ENCODE peak calls at places on chromosomes 7 and 10, in eight cellular contexts. One of them, this sample, is unnamed.

GRCh38 chr7:100802951-100803350 is 24.4 kb downstream of the EPHB4 start:
- DNase-seq in ovary: peak; percentile 50
- DNase-seq in type B pancreatic cell: no peak
- DNase-seq in Peyer's patch: no peak
- DNase-seq in tibial artery: no peak
- DNase-seq in AG10803: no peak
- DNase-seq in mesothelial cell of epicardium: no peak
- DNase-seq in GM13977: no peak
- DNase-seq in this sample: no peak

GRCh38 chr7:78794101-78794500 is 659.4 kb downstream of the MAGI2 start:
- DNase-seq in type B pancreatic cell: no peak
- DNase-seq in mesothelial cell of epicardium: no peak
- DNase-seq in GM13977: no peak
- DNase-seq in AG10803: peak; percentile 54
- DNase-seq in ovary: no peak
- DNase-seq in Peyer's patch: no peak
- DNase-seq in tibial artery: no peak
- DNase-seq in this sample: no peak

GRCh38 chr10:13912111-13912510 is 325.3 kb downstream of the PRPF18 start:
- DNase-seq in Peyer's patch: no peak
- DNase-seq in AG10803: no peak
- DNase-seq in tibial artery: no peak
- DNase-seq in mesothelial cell of epicardium: no peak
- DNase-seq in ovary: no peak
- DNase-seq in type B pancreatic cell: no peak
- DNase-seq in GM13977: no peak
- DNase-seq in this sample: no peak

GRCh38 chr7:102064361-102065025 is 222.2 kb upstream of the SH2B2 start:
- DNase-seq in AG10803: no peak
- DNase-seq in type B pancreatic cell: no peak
- DNase-seq in mesothelial cell of epicardium: no peak
- DNase-seq in ovary: no peak
- DNase-seq in Peyer's patch: no peak
- DNase-seq in GM13977: no peak
- DNase-seq in tibial artery: no peak
- DNase-seq in this sample: no peak

GRCh38 chr10:28077889-28078288 is 79.0 kb upstream of the ODAD2 start:
- DNase-seq in Peyer's patch: no peak
- DNase-seq in GM13977: no peak
- DNase-seq in tibial artery: no peak
- DNase-seq in type B pancreatic cell: no peak
- DNase-seq in ovary: no peak
- DNase-seq in AG10803: peak; percentile 53
- DNase-seq in mesothelial cell of epicardium: no peak
- DNase-seq in this sample: no peak

GRCh38 chr10:34397324-34397723 is 417.8 kb downstream of the PARD3 start:
- DNase-seq in ovary: no peak
- DNase-seq in AG10803: peak; percentile 74
- DNase-seq in GM13977: no peak
- DNase-seq in type B pancreatic cell: no peak
- DNase-seq in tibial artery: no peak
- DNase-seq in mesothelial cell of epicardium: no peak
- DNase-seq in Peyer's patch: no peak
- DNase-seq in this sample: no peak

GRCh38 chr7:43204081-43204480 is 91.6 kb downstream of the HECW1 start:
- DNase-seq in tibial artery: no peak
- DNase-seq in Peyer's patch: no peak
- DNase-seq in GM13977: no peak
- DNase-seq in AG10803: peak; percentile 49
- DNase-seq in type B pancreatic cell: no peak
- DNase-seq in mesothelial cell of epicardium: no peak
- DNase-seq in ovary: no peak
- DNase-seq in this sample: no peak

GRCh38 chr7:44767134-44767911 is 18.7 kb downstream of the ZMIZ2 start:
- DNase-seq in ovary: no peak
- DNase-seq in AG10803: no peak
- DNase-seq in type B pancreatic cell: no peak
- DNase-seq in mesothelial cell of epicardium: no peak
- DNase-seq in tibial artery: no peak
- DNase-seq in GM13977: no peak
- DNase-seq in Peyer's patch: no peak
- DNase-seq in this sample: no peak

GRCh38 chr10:110399163-110400094 is 94.7 kb upstream of the SMNDC1 start:
- DNase-seq in GM13977: no peak
- DNase-seq in tibial artery: no peak
- DNase-seq in type B pancreatic cell: no peak
- DNase-seq in mesothelial cell of epicardium: no peak
- DNase-seq in ovary: no peak
- DNase-seq in Peyer's patch: no peak
- DNase-seq in AG10803: peak; percentile 98
- DNase-seq in this sample: no peak

GRCh38 chr7:44980393-44981034 is 1.7 kb upstream of the MYO1G start:
- DNase-seq in AG10803: peak; percentile 33
- DNase-seq in Peyer's patch: peak; percentile 48
- DNase-seq in type B pancreatic cell: no peak
- DNase-seq in GM13977: peak; percentile 69
- DNase-seq in mesothelial cell of epicardium: no peak
- DNase-seq in ovary: no peak
- DNase-seq in tibial artery: peak; percentile 43
- DNase-seq in this sample: peak; percentile 74

GRCh38 chr10:14074062-14074884 is 256.5 kb downstream of the FRMD4A start:
- DNase-seq in type B pancreatic cell: no peak
- DNase-seq in mesothelial cell of epicardium: peak; percentile 70
- DNase-seq in AG10803: peak; percentile 100
- DNase-seq in tibial artery: peak; percentile 90
- DNase-seq in GM13977: no peak
- DNase-seq in ovary: peak; percentile 74
- DNase-seq in Peyer's patch: peak; percentile 26
- DNase-seq in this sample: no peak

GRCh38 chr10:71546220-71546619 is 149.5 kb downstream of the CDH23 start:
- DNase-seq in GM13977: no peak
- DNase-seq in Peyer's patch: no peak
- DNase-seq in ovary: no peak
- DNase-seq in tibial artery: no peak
- DNase-seq in AG10803: no peak
- DNase-seq in type B pancreatic cell: no peak
- DNase-seq in mesothelial cell of epicardium: no peak
- DNase-seq in this sample: no peak

GRCh38 chr10:71545001-71545400 is 148.3 kb downstream of the CDH23 start:
- DNase-seq in type B pancreatic cell: no peak
- DNase-seq in AG10803: no peak
- DNase-seq in mesothelial cell of epicardium: no peak
- DNase-seq in tibial artery: no peak
- DNase-seq in ovary: no peak
- DNase-seq in Peyer's patch: no peak
- DNase-seq in GM13977: no peak
- DNase-seq in this sample: no peak

GRCh38 chr10:71547290-71547689 is 150.6 kb downstream of the CDH23 start:
- DNase-seq in ovary: no peak
- DNase-seq in type B pancreatic cell: no peak
- DNase-seq in tibial artery: no peak
- DNase-seq in AG10803: no peak
- DNase-seq in mesothelial cell of epicardium: no peak
- DNase-seq in GM13977: no peak
- DNase-seq in Peyer's patch: no peak
- DNase-seq in this sample: no peak

GRCh38 chr10:71547841-71548493 is 151.2 kb downstream of the CDH23 start:
- DNase-seq in mesothelial cell of epicardium: no peak
- DNase-seq in ovary: peak; percentile 68
- DNase-seq in AG10803: peak; percentile 18
- DNase-seq in Peyer's patch: no peak
- DNase-seq in GM13977: no peak
- DNase-seq in tibial artery: peak; percentile 42
- DNase-seq in type B pancreatic cell: no peak
- DNase-seq in this sample: no peak

DNA sequence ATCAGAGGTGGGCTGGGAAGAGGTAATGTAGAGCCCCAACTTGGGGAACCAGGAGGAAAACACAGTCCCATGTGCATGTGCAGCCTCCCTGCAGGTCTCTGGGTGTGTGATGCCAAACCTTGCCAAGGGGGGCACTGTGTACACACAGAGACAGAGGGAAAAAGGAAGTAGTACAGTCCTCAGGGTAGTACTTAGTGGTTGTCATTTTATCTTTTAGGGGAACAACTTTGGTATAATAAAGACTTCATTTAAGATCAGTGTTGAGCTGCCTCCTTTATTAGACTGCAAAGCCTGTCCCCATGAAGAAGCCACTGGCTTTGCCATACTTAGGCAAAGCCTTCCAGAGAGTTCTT is 151.8 kb downstream of the CDH23 start:
- DNase-seq in type B pancreatic cell: no peak
- DNase-seq in GM13977: peak; percentile 51
- DNase-seq in mesothelial cell of epicardium: no peak
- DNase-seq in ovary: no peak
- DNase-seq in Peyer's patch: no peak
- DNase-seq in AG10803: no peak
- DNase-seq in tibial artery: no peak
- DNase-seq in this sample: peak; percentile 46
- TF ChIP-seq CTCF in type B pancreatic cell: peak; percentile 73
- TF ChIP-seq CTCF in GM13977: no peak
- TF ChIP-seq CTCF in mesothelial cell of epicardium: peak; percentile 29
- TF ChIP-seq CTCF in ovary: no peak
- TF ChIP-seq CTCF in Peyer's patch: peak; percentile 33
- TF ChIP-seq CTCF in AG10803: peak; percentile 41
- TF ChIP-seq CTCF in tibial artery: no peak
- TF ChIP-seq CTCF in this sample: peak; percentile 38

GRCh38 chr7:33421384-33421783 is 292.0 kb downstream of the BBS9 start:
- DNase-seq in GM13977: no peak
- DNase-seq in ovary: no peak
- DNase-seq in tibial artery: no peak
- DNase-seq in AG10803: peak; percentile 48
- DNase-seq in Peyer's patch: no peak
- DNase-seq in mesothelial cell of epicardium: no peak
- DNase-seq in type B pancreatic cell: no peak
- DNase-seq in this sample: no peak

GRCh38 chr7:33425385-33425784 is 296.0 kb downstream of the BBS9 start:
- DNase-seq in type B pancreatic cell: no peak
- DNase-seq in AG10803: no peak
- DNase-seq in Peyer's patch: no peak
- DNase-seq in mesothelial cell of epicardium: no peak
- DNase-seq in GM13977: no peak
- DNase-seq in ovary: no peak
- DNase-seq in tibial artery: no peak
- DNase-seq in this sample: no peak

GRCh38 chr7:33420311-33420710 is 290.9 kb downstream of the BBS9 start:
- DNase-seq in mesothelial cell of epicardium: no peak
- DNase-seq in tibial artery: no peak
- DNase-seq in Peyer's patch: no peak
- DNase-seq in GM13977: no peak
- DNase-seq in type B pancreatic cell: no peak
- DNase-seq in ovary: no peak
- DNase-seq in AG10803: no peak
- DNase-seq in this sample: no peak

GRCh38 chr7:33422825-33423645 is 293.7 kb downstream of the BBS9 start:
- DNase-seq in ovary: no peak
- DNase-seq in GM13977: no peak
- DNase-seq in tibial artery: no peak
- DNase-seq in Peyer's patch: no peak
- DNase-seq in type B pancreatic cell: no peak
- DNase-seq in mesothelial cell of epicardium: no peak
- DNase-seq in AG10803: no peak
- DNase-seq in this sample: no peak

DNA sequence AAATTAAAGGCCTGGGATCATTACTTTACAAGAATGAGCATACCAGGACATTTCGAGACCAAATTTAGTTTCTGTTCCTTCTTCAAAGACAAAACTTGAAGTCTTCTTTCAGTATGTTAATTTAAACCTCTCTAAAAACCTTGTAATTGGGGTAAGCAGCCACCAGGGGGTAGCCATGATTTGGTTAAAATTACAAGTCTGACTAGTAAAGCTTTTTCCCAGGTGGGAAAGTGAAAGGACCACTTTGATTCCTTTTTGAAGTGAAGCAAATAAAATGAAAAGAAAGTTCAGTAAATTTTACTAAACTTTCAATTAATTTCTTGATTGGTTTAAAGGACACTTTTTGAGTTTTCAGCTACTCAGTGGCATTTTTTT is 294.3 kb downstream of the BBS9 start:
- DNase-seq in mesothelial cell of epicardium: no peak
- DNase-seq in tibial artery: no peak
- DNase-seq in type B pancreatic cell: no peak
- DNase-seq in ovary: no peak
- DNase-seq in Peyer's patch: no peak
- DNase-seq in GM13977: peak; percentile 28
- DNase-seq in AG10803: no peak
- DNase-seq in this sample: peak; percentile 46
- TF ChIP-seq CTCF in mesothelial cell of epicardium: peak; percentile 57
- TF ChIP-seq CTCF in tibial artery: no peak
- TF ChIP-seq CTCF in type B pancreatic cell: peak; percentile 70
- TF ChIP-seq CTCF in ovary: no peak
- TF ChIP-seq CTCF in Peyer's patch: peak; percentile 50
- TF ChIP-seq CTCF in GM13977: peak; percentile 63
- TF ChIP-seq CTCF in AG10803: peak; percentile 38
- TF ChIP-seq CTCF in this sample: peak; percentile 40

DNA sequence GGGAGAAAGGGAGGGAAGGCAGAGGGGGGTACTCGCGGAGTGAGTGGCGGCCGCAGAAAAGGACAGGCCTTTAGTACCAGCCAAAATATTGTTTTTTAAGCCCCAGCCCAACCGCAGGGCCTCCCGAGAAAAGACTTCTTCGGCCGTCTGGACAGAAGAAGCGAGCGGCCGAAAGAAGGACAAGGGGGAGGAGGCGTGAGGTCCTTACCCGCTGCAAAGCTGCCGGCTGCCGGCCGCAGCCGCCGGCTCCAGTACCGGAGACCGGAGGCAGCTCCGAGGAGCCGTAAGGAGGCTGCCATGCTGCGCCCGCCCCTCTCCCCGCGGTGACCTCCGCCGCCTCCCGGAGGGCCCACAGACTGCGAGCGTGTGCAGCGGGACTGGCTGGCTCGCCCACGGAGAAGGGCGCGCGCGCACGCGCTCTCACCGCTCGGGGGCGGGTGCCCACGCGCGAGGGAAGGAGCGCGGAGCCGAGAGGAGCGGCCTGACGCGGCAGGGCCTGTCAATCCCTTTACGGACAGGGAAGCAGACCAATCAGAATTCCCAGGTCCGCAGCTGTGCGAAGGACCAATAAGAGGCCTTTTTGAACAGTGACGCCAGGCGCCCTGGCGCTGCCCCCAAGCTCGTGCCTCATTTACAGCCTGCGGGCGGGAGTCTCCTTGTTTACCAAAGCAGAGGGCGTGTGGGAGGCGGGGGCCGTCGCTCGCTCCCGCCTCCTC is at the start of gene HIBADH:
- DNase-seq in Peyer's patch: peak; percentile 96
- DNase-seq in GM13977: peak; percentile 97
- DNase-seq in mesothelial cell of epicardium: peak; percentile 91
- DNase-seq in AG10803: peak; percentile 100
- DNase-seq in tibial artery: peak; percentile 100
- DNase-seq in ovary: peak; percentile 100
- DNase-seq in type B pancreatic cell: peak; percentile 94
- DNase-seq in this sample: peak; percentile 97
- TF ChIP-seq CTCF in Peyer's patch: peak; percentile 42
- TF ChIP-seq CTCF in GM13977: no peak
- TF ChIP-seq CTCF in mesothelial cell of epicardium: no peak
- TF ChIP-seq CTCF in AG10803: peak; percentile 21
- TF ChIP-seq CTCF in tibial artery: peak; percentile 48
- TF ChIP-seq CTCF in ovary: peak; percentile 58
- TF ChIP-seq CTCF in type B pancreatic cell: peak; percentile 20
- TF ChIP-seq CTCF in this sample: no peak

DNA sequence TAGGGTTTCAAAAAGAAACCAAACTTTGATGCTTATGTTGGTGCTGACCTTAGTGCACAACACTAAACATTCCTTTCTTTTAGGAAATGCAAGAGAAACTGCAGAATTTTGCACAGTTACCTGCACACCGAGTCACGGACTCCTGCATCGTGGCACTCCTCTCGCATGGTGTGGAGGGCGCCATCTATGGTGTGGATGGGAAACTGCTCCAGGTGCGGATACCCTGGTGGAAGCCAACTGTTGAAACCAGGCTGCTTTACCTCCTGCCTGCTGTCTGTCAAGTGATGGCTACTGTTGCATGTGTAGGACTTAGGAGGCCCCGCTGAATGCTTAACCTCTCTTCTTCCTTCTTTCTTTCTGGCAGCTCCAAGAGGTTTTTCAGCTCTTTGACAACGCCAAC is 11.7 kb downstream of the CASP2 start:
- DNase-seq in AG10803: no peak
- DNase-seq in ovary: no peak
- DNase-seq in tibial artery: no peak
- DNase-seq in type B pancreatic cell: no peak
- DNase-seq in mesothelial cell of epicardium: no peak
- DNase-seq in GM13977: no peak
- DNase-seq in Peyer's patch: peak; percentile 52
- DNase-seq in this sample: no peak
- TF ChIP-seq CTCF in AG10803: peak; percentile 49
- TF ChIP-seq CTCF in ovary: no peak
- TF ChIP-seq CTCF in tibial artery: no peak
- TF ChIP-seq CTCF in type B pancreatic cell: peak; percentile 72
- TF ChIP-seq CTCF in mesothelial cell of epicardium: peak; percentile 24
- TF ChIP-seq CTCF in GM13977: peak; percentile 72
- TF ChIP-seq CTCF in Peyer's patch: peak; percentile 70
- TF ChIP-seq CTCF in this sample: peak; percentile 31

This sample was measured in GM20000.